ENCODE peak calls at places on chromosome 20, in four cellular contexts. D, F, Y and H are unnamed samples.

GRCh38 chr20:11331096-11331495 is 586.6 kb upstream of the BTBD3 start:
- DNase-seq in D (no peak), F (no peak), Y (no peak), H (no peak)

GRCh38 chr20:43925215-43925614 is 10.6 kb downstream of the TOX2 start:
- DNase-seq in D (no peak), F (no peak), Y (no peak), H (no peak)

GRCh38 chr20:35564905-35565304 is 23.0 kb downstream of the ERGIC3 start:
- DNase-seq in D (no peak), F (no peak), Y (no peak), H (peak)

GRCh38 chr20:9507544-9508239 is 6.7 kb upstream of the LAMP5 start:
- DNase-seq in D (no peak), F (no peak), Y (no peak), H (no peak)

GRCh38 chr20:17358854-17359253 is 132.0 kb downstream of the PCSK2 start:
- DNase-seq in D (no peak), F (no peak), Y (no peak), H (no peak)

GRCh38 chr20:33002087-33002808 is 2.0 kb downstream of the SUN5 start:
- DNase-seq in D (no peak), F (no peak), Y (no peak), H (no peak)

GRCh38 chr20:2172305-2173175 is 70.9 kb downstream of the STK35 start:
- DNase-seq in D (no peak), F (peak), Y (peak), H (peak)

GRCh38 chr20:53154540-53154939 is 182.4 kb downstream of the TSHZ2 start:
- DNase-seq in D (no peak), F (no peak), Y (no peak), H (no peak)

GRCh38 chr20:32828029-32828666 is 8.4 kb downstream of the MAPRE1 start:
- DNase-seq in D (no peak), F (no peak), Y (peak), H (no peak)

GRCh38 chr20:44477151-44477550 is 1.5 kb downstream of the TTPAL start:
- DNase-seq in D (no peak), F (no peak), Y (no peak), H (no peak)

GRCh38 chr20:23365390-23366165 is 3.6 kb downstream of the GZF1 start:
- DNase-seq in D (no peak), F (no peak), Y (no peak), H (no peak)

GRCh38 chr20:4519530-4519929 is 202.2 kb upstream of the PRND start:
- DNase-seq in D (no peak), F (no peak), Y (no peak), H (peak)
- TF ChIP-seq CTCF in D (peak), F (peak), Y (peak), H (no peak)

GRCh38 chr20:49484180-49485140 is 2.0 kb upstream of the KCNB1 start:
- DNase-seq in D (peak), F (peak), Y (peak), H (peak)
- TF ChIP-seq CTCF in D (peak), F (peak), Y (peak), H (peak)

GRCh38 chr20:46583411-46584214 is 33.2 kb upstream of the OCSTAMP start:
- DNase-seq in D (no peak), F (no peak), Y (no peak), H (no peak)

GRCh38 chr20:46581386-46581785 is 30.9 kb upstream of the OCSTAMP start:
- DNase-seq in D (no peak), F (no peak), Y (no peak), H (no peak)

GRCh38 chr20:46580613-46581012 is 30.2 kb upstream of the OCSTAMP start:
- DNase-seq in D (no peak), F (no peak), Y (no peak), H (no peak)

GRCh38 chr20:46584508-46584907 is 34.1 kb upstream of the OCSTAMP start:
- DNase-seq in D (no peak), F (no peak), Y (no peak), H (no peak)

DNA sequence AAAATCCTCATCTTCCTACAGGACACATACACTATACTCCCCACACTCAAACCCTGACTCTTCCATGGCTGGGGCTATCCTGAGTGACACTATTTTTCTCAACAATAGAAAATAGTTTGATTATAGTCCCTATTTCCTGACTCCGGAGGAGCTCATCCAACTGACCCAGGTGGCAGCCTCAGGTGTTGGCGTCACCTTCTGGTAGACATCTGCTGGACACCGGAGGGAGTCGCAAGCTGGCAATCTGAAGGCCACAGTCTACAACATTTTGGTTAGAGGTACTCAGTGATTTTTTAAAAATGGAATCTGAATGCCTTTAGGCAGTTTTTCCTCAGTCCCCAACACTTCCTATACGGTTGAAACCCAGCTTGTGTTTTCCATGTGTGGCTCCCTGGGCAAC is 32.2 kb upstream of the OCSTAMP start:
- DNase-seq in D (no peak), F (no peak), Y (no peak), H (no peak)
- TF ChIP-seq CTCF in D (no peak), F (no peak), Y (no peak), H (no peak)

GRCh38 chr20:58141496-58141895 is 87.0 kb downstream of the ANKRD60 start:
- DNase-seq in D (no peak), F (no peak), Y (no peak), H (peak)

GRCh38 chr20:58138395-58138794 is 90.1 kb downstream of the ANKRD60 start:
- DNase-seq in D (no peak), F (no peak), Y (no peak), H (no peak)

GRCh38 chr20:58141971-58142842 is 86.2 kb downstream of the ANKRD60 start:
- DNase-seq in D (no peak), F (no peak), Y (no peak), H (peak)

GRCh38 chr20:58140787-58141396 is 87.6 kb downstream of the ANKRD60 start:
- DNase-seq in D (no peak), F (no peak), Y (no peak), H (no peak)

DNA sequence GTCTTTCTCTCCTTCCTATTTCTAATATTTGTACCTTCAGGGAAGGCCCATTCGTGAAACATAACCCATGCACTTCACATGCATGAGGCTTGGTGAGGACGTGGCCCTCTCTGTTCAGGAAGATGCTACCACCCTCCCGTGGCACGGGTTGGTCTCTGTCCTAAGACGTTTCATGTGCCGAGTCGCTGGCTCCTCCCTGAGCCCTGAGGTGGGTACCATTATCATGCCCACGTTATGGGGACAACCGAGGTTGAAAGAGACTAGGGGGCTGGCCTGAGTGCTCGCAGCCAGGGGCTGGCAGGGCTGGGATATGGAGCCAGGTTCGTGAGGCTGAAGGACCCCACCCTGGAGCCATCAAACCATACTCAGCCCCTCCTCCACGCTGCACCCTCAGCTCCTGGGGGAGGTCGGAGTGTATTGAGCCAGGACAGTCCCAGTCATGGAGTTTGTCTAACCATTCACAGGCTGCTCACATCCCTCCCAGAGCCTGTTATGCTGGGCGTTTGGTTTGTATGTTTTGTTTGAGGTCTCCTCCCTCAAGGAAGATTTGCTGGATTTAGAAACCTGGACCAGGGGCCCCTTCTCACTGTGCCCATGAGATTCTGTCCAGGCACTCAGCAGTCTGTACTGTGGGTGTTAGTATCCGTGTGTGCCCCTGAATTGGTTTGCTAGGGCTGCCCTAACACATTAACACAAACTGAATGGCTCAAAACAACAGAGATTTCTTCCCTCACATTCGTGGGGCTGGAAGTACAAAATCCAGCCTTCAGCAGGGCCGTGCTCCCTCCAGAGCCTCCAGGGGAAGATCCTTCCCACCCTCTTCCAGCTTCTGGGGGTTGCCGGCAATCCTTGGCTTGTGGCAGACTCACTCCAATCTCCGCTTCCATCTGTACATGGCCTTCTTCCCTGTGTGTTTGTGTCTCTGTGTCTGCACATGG is 88.3 kb downstream of the ANKRD60 start:
- DNase-seq in D (no peak), F (no peak), Y (no peak), H (no peak)
- TF ChIP-seq CTCF in D (no peak), F (no peak), Y (no peak), H (no peak)

DNA sequence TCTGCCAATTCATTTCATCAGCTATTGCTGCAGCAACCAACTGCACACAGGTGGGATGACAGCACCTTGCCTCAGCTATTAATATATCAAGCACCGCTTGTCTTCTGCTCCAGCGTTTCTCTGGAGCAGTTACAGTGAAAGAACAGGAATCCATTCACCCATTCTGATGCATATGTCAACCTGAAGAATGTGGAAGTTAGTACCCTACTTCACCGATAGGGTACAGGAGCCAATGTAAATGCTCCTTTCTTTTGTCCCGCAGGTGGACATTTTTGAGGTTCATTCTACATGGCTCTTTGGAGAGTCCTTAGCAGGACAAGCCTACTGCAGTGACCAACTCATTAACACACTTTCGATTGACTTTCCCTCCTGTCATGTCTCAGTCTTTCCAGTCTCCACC is 139.9 kb upstream of the PRND start:
- DNase-seq in D (no peak), F (no peak), Y (no peak), H (no peak)
- TF ChIP-seq CTCF in D (no peak), F (no peak), Y (no peak), H (no peak)